ENCODE peak calls at places on chromosome 18, in seven cellular contexts. K is A549, X is Peyer's patch, R is psoas muscle, J is PC-3, L is fibroblast of lung, G is GM23338. P is an unnamed sample.

GRCh38 chr18:79440316-79440715 is 44.6 kb downstream of the NFATC1 start:
- DNase-seq in K (no peak), X (no peak), R (no peak), J (no peak), L (no peak), G (no peak), P (no peak)

GRCh38 chr18:48797841-48798255 is 152.9 kb downstream of the SMAD7 start:
- DNase-seq in K (no peak), X (peak; percentile 15), R (no peak), J (no peak), L (no peak), G (no peak), P (no peak)

GRCh38 chr18:3771121-3771971 is 321.4 kb downstream of the TGIF1 start:
- DNase-seq in K (peak; percentile 73), X (peak; percentile 93), R (peak; percentile 79), J (peak; percentile 80), L (peak; percentile 89), G (peak; percentile 82), P (peak; percentile 88)

GRCh38 chr18:65938592-65939372 is 188.0 kb downstream of the CDH7 start:
- DNase-seq in K (peak; percentile 0), X (no peak), R (no peak), J (peak; percentile 80), L (peak; percentile 9), G (peak; percentile 89), P (no peak)

GRCh38 chr18:70621710-70622109 is 332.9 kb downstream of the SOCS6 start:
- DNase-seq in K (no peak), X (no peak), R (no peak), J (no peak), L (no peak), G (no peak), P (no peak)

GRCh38 chr18:67464499-67464898 is 52.0 kb downstream of the DSEL start:
- DNase-seq in K (no peak), X (no peak), R (no peak), J (no peak), L (no peak), G (no peak), P (no peak)

GRCh38 chr18:50871846-50872245 is 7.1 kb upstream of the ME2 start:
- DNase-seq in K (no peak), X (no peak), R (no peak), J (no peak), L (no peak), G (no peak), P (no peak)

GRCh38 chr18:60019463-60019840 is 119.7 kb downstream of the PMAIP1 start:
- DNase-seq in K (no peak), X (no peak), R (no peak), J (peak; percentile 94), L (peak; percentile 97), G (no peak), P (peak; percentile 68)

GRCh38 chr18:55998071-55998522 is 410.1 kb upstream of the TCF4 start:
- DNase-seq in K (no peak), X (no peak), R (no peak), J (no peak), L (peak; percentile 69), G (peak; percentile 48), P (no peak)

GRCh38 chr18:41747723-41748242 is 207.3 kb upstream of the PIK3C3 start:
- DNase-seq in K (no peak), X (no peak), R (no peak), J (no peak), L (no peak), G (no peak), P (no peak)

GRCh38 chr18:41744664-41745063 is 210.4 kb upstream of the PIK3C3 start:
- DNase-seq in K (no peak), X (no peak), R (no peak), J (no peak), L (no peak), G (peak; percentile 24), P (no peak)

GRCh38 chr18:41751161-41751560 is 203.9 kb upstream of the PIK3C3 start:
- DNase-seq in K (no peak), X (no peak), R (no peak), J (peak; percentile 59), L (no peak), G (no peak), P (no peak)

GRCh38 chr18:41745166-41746049 is 209.6 kb upstream of the PIK3C3 start:
- DNase-seq in K (peak; percentile 4), X (no peak), R (peak; percentile 15), J (peak; percentile 57), L (peak; percentile 38), G (peak; percentile 82), P (no peak)
- TF ChIP-seq CTCF in K (peak; percentile 51), X (no peak), R (peak; percentile 36), J (peak; percentile 65), L (peak; percentile 37), G (peak; percentile 86), P (peak; percentile 61)

GRCh38 chr18:32349728-32350395 is 120.8 kb downstream of the GAREM1 start:
- DNase-seq in K (peak; percentile 13), X (no peak), R (peak; percentile 45), J (peak; percentile 73), L (peak; percentile 98), G (no peak), P (peak; percentile 87)
- H3K4me3 ChIP-seq in K (peak overlapping the region; percentile 18), X (no peak overlapping the region), R (peak overlapping the region; percentile 30), J (peak overlapping the region; percentile 27), L (peak overlapping the region; percentile 64), G (no peak overlapping the region), P (peak overlapping the region; percentile 50)

GRCh38 chr18:74497308-74497640 is 1.1 kb downstream of the CNDP2 start:
- DNase-seq in K (no peak), X (no peak), R (no peak), J (no peak), L (no peak), G (no peak), P (no peak)
- H3K27ac ChIP-seq in K (peak overlapping the region; percentile 92), X (peak overlapping the region; percentile 95), R (peak overlapping the region; percentile 91), J (no peak overlapping the region), L (no peak overlapping the region), G (peak overlapping the region; percentile 50), P (no peak overlapping the region)

GRCh38 chr18:28045880-28046279 is 131.1 kb downstream of the CDH2 start:
- DNase-seq in K (no peak), X (no peak), R (no peak), J (no peak), L (peak; percentile 75), G (peak; percentile 47), P (no peak)
- TF ChIP-seq CTCF in K (no peak), X (no peak), R (no peak), J (no peak), L (no peak), G (no peak), P (no peak)

GRCh38 chr18:37156330-37156942 is 327.5 kb downstream of the KIAA1328 start:
- DNase-seq in K (no peak), X (no peak), R (no peak), J (no peak), L (no peak), G (no peak), P (no peak)
- H3K4me3 ChIP-seq in K (no peak overlapping the region), X (no peak overlapping the region), R (no peak overlapping the region), J (no peak overlapping the region), L (no peak overlapping the region), G (no peak overlapping the region), P (no peak overlapping the region)

GRCh38 chr18:21391074-21391673 is 149.1 kb downstream of the GREB1L start:
- DNase-seq in K (peak; percentile 4), X (no peak), R (no peak), J (peak; percentile 99), L (peak; percentile 79), G (no peak), P (no peak)
- H3K27ac ChIP-seq in K (peak overlapping the region; percentile 45), X (no peak overlapping the region), R (no peak overlapping the region), J (peak overlapping the region; percentile 99), L (no peak overlapping the region), G (no peak overlapping the region), P (no peak overlapping the region)

GRCh38 chr18:26457611-26458350 is 90.6 kb downstream of the KCTD1 start:
- DNase-seq in K (no peak), X (no peak), R (no peak), J (no peak), L (no peak), G (peak; percentile 95), P (no peak)
- TF ChIP-seq CTCF in K (no peak), X (no peak), R (no peak), J (peak; percentile 15), L (no peak), G (peak; percentile 91), P (no peak)

GRCh38 chr18:45565280-45565970 is 49.9 kb upstream of the SLC14A2 start:
- DNase-seq in K (no peak), X (no peak), R (no peak), J (no peak), L (no peak), G (no peak), P (no peak)

GRCh38 chr18:45567123-45567522 is 48.2 kb upstream of the SLC14A2 start:
- DNase-seq in K (no peak), X (no peak), R (peak; percentile 37), J (no peak), L (peak; percentile 77), G (peak; percentile 44), P (no peak)

GRCh38 chr18:45562567-45563479 is 52.5 kb upstream of the SLC14A2 start:
- DNase-seq in K (no peak), X (no peak), R (peak; percentile 29), J (no peak), L (no peak), G (no peak), P (no peak)

GRCh38 chr18:45568017-45568416 is 47.3 kb upstream of the SLC14A2 start:
- DNase-seq in K (no peak), X (no peak), R (no peak), J (no peak), L (no peak), G (no peak), P (no peak)

GRCh38 chr18:45566025-45566740 is 49.1 kb upstream of the SLC14A2 start:
- DNase-seq in K (no peak), X (no peak), R (peak; percentile 50), J (no peak), L (peak; percentile 97), G (no peak), P (peak; percentile 41)
- H3K4me3 ChIP-seq in K (no peak overlapping the region), X (no peak overlapping the region), R (no peak overlapping the region), J (no peak overlapping the region), L (no peak overlapping the region), G (no peak overlapping the region), P (no peak overlapping the region)

P was measured in AG04450.